ENCODE peak calls at places on chromosomes 12 and 14, in five cellular contexts. E is cardiac muscle cell; G is ELF-1; F is T-helper 2 cell treated with Interferon-gamma antibody and Interleukin-4, amounts not matched to agents 5 μg/mL and 100 μg/mL, for 36 hours; J is stimulated activated CD8-positive, alpha-beta memory T cell treated with anti-CD3 and anti-CD28 coated beads, Interleukin-7, amount 100 ng/mL, for 1 hour. I is an unnamed sample.

GRCh38 chr14:78440351-78440750 is 270.2 kb downstream of the NRXN3 start:
- DNase-seq in E (no peak), G (no peak), F (no peak), J (no peak), I (no peak)

GRCh38 chr12:4011597-4011996 is 138.4 kb upstream of the PARP11 start:
- DNase-seq in E (no peak), G (no peak), F (no peak), J (no peak), I (no peak)

GRCh38 chr12:61584943-61585342 is 675.3 kb upstream of the USP15 start:
- DNase-seq in E (no peak), G (no peak), F (no peak), J (no peak), I (no peak)

GRCh38 chr14:97838986-97839385 is 1041.8 kb downstream of the VRK1 start:
- DNase-seq in E (no peak), G (no peak), F (no peak), J (no peak), I (no peak)

GRCh38 chr14:24057271-24057670 is 5.5 kb downstream of the CARMIL3 start:
- DNase-seq in E (no peak), G (no peak), F (no peak), J (no peak), I (no peak)

GRCh38 chr12:63922446-63922845 is 77.9 kb downstream of the SRGAP1 start:
- DNase-seq in E (peak), G (no peak), F (no peak), J (no peak), I (no peak)

GRCh38 chr12:118302053-118302452 is 70.7 kb downstream of the TAOK3 start:
- DNase-seq in E (peak), G (peak), F (no peak), J (no peak), I (no peak)

GRCh38 chr12:2813573-2814185 is 1.2 kb downstream of the ITFG2 start:
- DNase-seq in E (peak), G (peak), F (peak), J (no peak), I (no peak)

GRCh38 chr12:57044856-57045255 is 5.1 kb downstream of the MYO1A start:
- DNase-seq in E (no peak), G (no peak), F (no peak), J (no peak), I (no peak)

GRCh38 chr12:94134226-94134795 is 14.1 kb upstream of the PLXNC1 start:
- DNase-seq in E (peak), G (peak), F (no peak), J (no peak), I (no peak)

GRCh38 chr12:87667378-87667777 is 361.8 kb downstream of the C12orf50 start:
- DNase-seq in E (peak), G (no peak), F (no peak), J (no peak), I (no peak)

GRCh38 chr12:51238037-51238509 is 553 bp upstream of the DAZAP2 start:
- DNase-seq in E (no peak), G (no peak), F (no peak), J (no peak), I (no peak)

GRCh38 chr14:105894125-105894977 is 368.0 kb downstream of the TMEM121 start:
- DNase-seq in E (no peak), G (no peak), F (no peak), J (no peak), I (no peak)